ENCODE peak calls at places on chromosomes 6 and 20, in seven cellular contexts. One of them, this sample, is unnamed.

GRCh38 chr6:48889429-48889828 is 573.6 kb downstream of the MMUT start:
- DNase-seq in trophoblast cell: no peak
- DNase-seq in H9: no peak
- DNase-seq in neuronal stem cell: no peak
- DNase-seq in IMR-90: no peak
- DNase-seq in mesendoderm: no peak
- DNase-seq in H1: no peak
- DNase-seq in this sample: no peak

GRCh38 chr6:149236584-149236983 is 80.9 kb upstream of the TAB2 start:
- DNase-seq in H9: no peak
- DNase-seq in IMR-90: no peak
- DNase-seq in trophoblast cell: no peak
- DNase-seq in H1: no peak
- DNase-seq in neuronal stem cell: no peak
- DNase-seq in mesendoderm: no peak
- DNase-seq in this sample: no peak

GRCh38 chr6:40461643-40462042 is 125.5 kb downstream of the LRFN2 start:
- DNase-seq in IMR-90: no peak
- DNase-seq in H9: no peak
- DNase-seq in mesendoderm: no peak
- DNase-seq in trophoblast cell: no peak
- DNase-seq in H1: no peak
- DNase-seq in neuronal stem cell: no peak
- DNase-seq in this sample: no peak

GRCh38 chr20:57379263-57379647 is 11.9 kb upstream of the RBM38 start:
- DNase-seq in IMR-90: no peak
- DNase-seq in H1: no peak
- DNase-seq in trophoblast cell: no peak
- DNase-seq in H9: no peak
- DNase-seq in neuronal stem cell: no peak
- DNase-seq in mesendoderm: no peak
- DNase-seq in this sample: no peak

GRCh38 chr6:122008105-122009100 is 391.0 kb upstream of the HSF2 start:
- DNase-seq in H1: no peak
- DNase-seq in neuronal stem cell: peak; percentile 8
- DNase-seq in mesendoderm: peak; percentile 92
- DNase-seq in H9: no peak
- DNase-seq in IMR-90: peak; percentile 42
- DNase-seq in trophoblast cell: no peak
- DNase-seq in this sample: no peak

GRCh38 chr6:90938116-90938515 is 351.2 kb upstream of the MAP3K7 start:
- DNase-seq in trophoblast cell: peak; percentile 7
- DNase-seq in H1: no peak
- DNase-seq in mesendoderm: no peak
- DNase-seq in IMR-90: no peak
- DNase-seq in H9: no peak
- DNase-seq in neuronal stem cell: no peak
- DNase-seq in this sample: peak; percentile 3

GRCh38 chr20:32470025-32470861 is 112.1 kb downstream of the ASXL1 start:
- DNase-seq in trophoblast cell: no peak
- DNase-seq in H9: peak; percentile 85
- DNase-seq in H1: no peak
- DNase-seq in mesendoderm: peak; percentile 93
- DNase-seq in neuronal stem cell: no peak
- DNase-seq in IMR-90: peak; percentile 70
- DNase-seq in this sample: peak; percentile 96

GRCh38 chr6:11848852-11849731 is 70.5 kb upstream of the ADTRP start:
- DNase-seq in IMR-90: peak; percentile 42
- DNase-seq in H9: no peak
- DNase-seq in mesendoderm: no peak
- DNase-seq in trophoblast cell: no peak
- DNase-seq in neuronal stem cell: no peak
- DNase-seq in H1: no peak
- DNase-seq in this sample: no peak

GRCh38 chr6:27584326-27584725 is 111.4 kb upstream of the ZNF184 start:
- DNase-seq in H9: no peak
- DNase-seq in trophoblast cell: no peak
- DNase-seq in mesendoderm: no peak
- DNase-seq in neuronal stem cell: no peak
- DNase-seq in H1: no peak
- DNase-seq in IMR-90: no peak
- DNase-seq in this sample: no peak

GRCh38 chr6:46541556-46541955 is 50.3 kb upstream of the RCAN2 start:
- DNase-seq in trophoblast cell: no peak
- DNase-seq in H9: no peak
- DNase-seq in H1: no peak
- DNase-seq in mesendoderm: no peak
- DNase-seq in neuronal stem cell: no peak
- DNase-seq in IMR-90: no peak
- DNase-seq in this sample: no peak

DNA sequence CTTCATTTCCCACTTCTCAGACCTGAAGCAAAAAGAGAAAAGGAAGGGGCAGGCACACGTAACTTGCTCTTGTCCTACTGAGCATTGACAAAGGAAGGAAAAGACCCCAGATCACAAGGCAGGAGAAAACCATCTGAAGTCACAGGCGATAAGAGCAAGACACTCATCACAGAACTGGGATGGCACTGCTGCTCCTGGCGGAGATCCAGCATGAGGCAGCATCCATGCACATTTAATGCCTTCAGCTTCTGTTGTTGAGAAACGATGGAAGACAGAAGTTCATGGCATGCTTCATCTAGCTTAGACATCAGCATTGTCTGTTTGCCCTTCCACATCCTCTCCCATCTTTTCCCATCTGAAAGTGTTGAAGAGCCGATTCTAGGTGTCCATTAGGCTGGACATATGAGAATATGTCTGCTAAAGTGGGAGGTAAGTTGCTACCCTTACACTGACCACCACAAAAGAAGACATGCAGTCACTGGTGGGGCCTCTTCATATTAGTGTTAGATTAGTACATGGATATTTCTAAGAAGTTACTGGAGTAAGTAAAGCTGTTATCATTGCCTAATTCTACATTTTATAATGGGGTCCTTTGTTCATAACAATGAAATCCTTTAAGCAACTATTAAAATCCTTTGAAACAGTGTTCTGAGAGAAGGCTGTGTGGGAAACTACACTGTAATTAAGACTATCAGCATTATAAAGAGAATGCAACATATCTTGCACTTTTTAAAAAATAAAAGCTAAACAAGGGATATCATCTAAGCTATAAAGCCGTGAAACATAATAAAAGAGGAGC is 618.5 kb downstream of the C6orf118 start:
- DNase-seq in mesendoderm: no peak
- DNase-seq in neuronal stem cell: no peak
- DNase-seq in IMR-90: no peak
- DNase-seq in H9: no peak
- DNase-seq in H1: no peak
- DNase-seq in trophoblast cell: no peak
- DNase-seq in this sample: no peak
- H2BK120ac ChIP-seq in mesendoderm: no peak overlapping the region
- H2BK120ac ChIP-seq in neuronal stem cell: no peak overlapping the region
- H2BK120ac ChIP-seq in IMR-90: no peak overlapping the region
- H2BK120ac ChIP-seq in H9: no peak overlapping the region
- H2BK120ac ChIP-seq in H1: no peak overlapping the region
- H2BK120ac ChIP-seq in trophoblast cell: no peak overlapping the region
- H2BK120ac ChIP-seq in this sample: no peak overlapping the region

DNA sequence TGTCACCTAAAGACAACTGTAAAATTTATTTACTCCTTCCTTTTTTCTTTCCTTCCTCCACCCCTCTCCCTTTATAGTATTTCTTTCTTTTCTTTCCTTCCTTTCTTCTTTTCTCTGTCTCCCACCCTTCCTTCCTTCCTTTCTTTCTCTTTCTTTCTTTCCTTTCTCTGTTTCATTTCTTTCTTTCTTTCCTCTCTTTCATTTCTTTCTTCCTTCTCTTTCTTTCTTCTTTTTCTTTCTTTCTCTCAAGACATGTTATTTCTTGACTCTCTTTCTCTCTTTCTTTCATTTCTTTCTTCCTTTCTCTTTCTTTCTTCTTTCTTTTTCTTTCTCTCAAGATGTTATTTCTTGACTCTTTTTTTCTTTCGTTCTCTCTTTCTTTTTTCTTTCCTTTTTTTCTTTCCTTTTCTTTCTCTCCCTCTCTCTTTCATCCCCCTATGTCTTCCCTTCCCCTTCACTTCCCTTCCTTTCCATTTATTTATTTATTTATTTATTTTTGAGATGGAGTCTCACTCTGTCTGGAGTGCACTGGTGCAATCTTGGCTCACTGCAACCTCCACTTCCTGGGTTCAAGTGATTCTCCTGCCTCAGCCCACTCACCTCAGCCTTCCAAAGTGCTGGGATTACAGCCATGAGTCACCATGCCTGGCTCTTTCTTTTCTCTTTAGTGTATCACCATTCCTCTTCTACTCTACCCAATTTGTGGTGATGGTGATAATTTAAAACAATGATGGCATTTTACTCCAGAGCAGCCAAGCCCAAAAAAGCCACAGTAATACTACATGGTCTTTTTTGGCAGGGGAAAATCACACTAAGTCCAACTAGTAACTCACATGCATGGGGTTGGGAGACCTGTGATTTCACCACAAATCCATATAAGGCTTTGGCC is 188.2 kb downstream of the ADGRG6 start:
- DNase-seq in trophoblast cell: no peak
- DNase-seq in mesendoderm: no peak
- DNase-seq in neuronal stem cell: no peak
- DNase-seq in IMR-90: no peak
- DNase-seq in H1: no peak
- DNase-seq in H9: no peak
- DNase-seq in this sample: no peak
- H2BK120ac ChIP-seq in trophoblast cell: no peak overlapping the region
- H2BK120ac ChIP-seq in mesendoderm: no peak overlapping the region
- H2BK120ac ChIP-seq in neuronal stem cell: no peak overlapping the region
- H2BK120ac ChIP-seq in IMR-90: no peak overlapping the region
- H2BK120ac ChIP-seq in H1: no peak overlapping the region
- H2BK120ac ChIP-seq in H9: no peak overlapping the region
- H2BK120ac ChIP-seq in this sample: no peak overlapping the region

GRCh38 chr6:89842228-89842627 is 12.5 kb downstream of the CASP8AP2 start:
- DNase-seq in trophoblast cell: no peak
- DNase-seq in H1: no peak
- DNase-seq in mesendoderm: no peak
- DNase-seq in IMR-90: peak; percentile 42
- DNase-seq in neuronal stem cell: no peak
- DNase-seq in H9: no peak
- DNase-seq in this sample: peak; percentile 45
- H2BK120ac ChIP-seq in trophoblast cell: no peak overlapping the region
- H2BK120ac ChIP-seq in H1: no peak overlapping the region
- H2BK120ac ChIP-seq in mesendoderm: no peak overlapping the region
- H2BK120ac ChIP-seq in IMR-90: no peak overlapping the region
- H2BK120ac ChIP-seq in neuronal stem cell: no peak overlapping the region
- H2BK120ac ChIP-seq in H9: no peak overlapping the region
- H2BK120ac ChIP-seq in this sample: no peak overlapping the region

GRCh38 chr6:131063028-131063763 is at the start of gene EPB41L2:
- DNase-seq in neuronal stem cell: peak; percentile 90
- DNase-seq in H9: peak; percentile 92
- DNase-seq in IMR-90: peak; percentile 86
- DNase-seq in trophoblast cell: peak; percentile 90
- DNase-seq in H1: peak; percentile 69
- DNase-seq in mesendoderm: peak; percentile 95
- DNase-seq in this sample: peak; percentile 91

GRCh38 chr6:131061041-131061770 is 1.8 kb downstream of the EPB41L2 start:
- DNase-seq in H1: no peak
- DNase-seq in H9: no peak
- DNase-seq in mesendoderm: peak; percentile 76
- DNase-seq in neuronal stem cell: peak; percentile 9
- DNase-seq in IMR-90: peak; percentile 67
- DNase-seq in trophoblast cell: no peak
- DNase-seq in this sample: peak; percentile 53

GRCh38 chr6:131063764-131064272 is 773 bp upstream of the EPB41L2 start:
- DNase-seq in H9: no peak
- DNase-seq in H1: no peak
- DNase-seq in IMR-90: no peak
- DNase-seq in neuronal stem cell: no peak
- DNase-seq in trophoblast cell: no peak
- DNase-seq in mesendoderm: no peak
- DNase-seq in this sample: no peak

GRCh38 chr6:131061771-131062160 is 1.3 kb downstream of the EPB41L2 start:
- DNase-seq in mesendoderm: no peak
- DNase-seq in trophoblast cell: no peak
- DNase-seq in IMR-90: no peak
- DNase-seq in H1: no peak
- DNase-seq in H9: no peak
- DNase-seq in neuronal stem cell: no peak
- DNase-seq in this sample: peak; percentile 33

GRCh38 chr6:131062245-131063027 is 609 bp downstream of the EPB41L2 start:
- DNase-seq in mesendoderm: peak; percentile 62
- DNase-seq in H1: no peak
- DNase-seq in neuronal stem cell: peak; percentile 18
- DNase-seq in IMR-90: no peak
- DNase-seq in H9: peak; percentile 32
- DNase-seq in trophoblast cell: peak; percentile 1
- DNase-seq in this sample: peak; percentile 40
- H2BK120ac ChIP-seq in mesendoderm: peak overlapping the region; percentile 88
- H2BK120ac ChIP-seq in H1: no peak overlapping the region
- H2BK120ac ChIP-seq in neuronal stem cell: no peak overlapping the region
- H2BK120ac ChIP-seq in IMR-90: peak overlapping the region; percentile 41
- H2BK120ac ChIP-seq in H9: no peak overlapping the region
- H2BK120ac ChIP-seq in trophoblast cell: peak overlapping the region; percentile 81
- H2BK120ac ChIP-seq in this sample: peak overlapping the region; percentile 77

DNA sequence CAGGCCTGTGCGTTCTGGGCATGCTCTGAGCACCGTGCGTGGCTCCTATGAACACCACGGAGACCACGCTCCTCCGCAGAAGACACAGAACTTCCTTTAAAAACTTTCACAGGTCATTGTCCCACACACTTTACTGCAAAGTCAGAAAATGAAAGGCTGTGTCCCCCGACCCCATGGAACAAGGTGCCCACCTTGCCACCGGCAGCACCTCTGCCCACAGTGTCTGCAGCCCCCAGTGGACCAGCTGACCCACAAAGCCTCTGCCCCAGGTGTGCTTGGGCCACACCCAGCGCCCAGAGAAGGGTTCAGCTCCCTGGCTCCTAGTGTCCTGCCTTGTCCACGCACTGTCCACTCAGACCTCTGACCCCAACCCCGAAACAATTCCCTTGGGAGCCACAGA is 8.7 kb downstream of the TAF4 start:
- DNase-seq in neuronal stem cell: no peak
- DNase-seq in IMR-90: no peak
- DNase-seq in mesendoderm: no peak
- DNase-seq in H9: no peak
- DNase-seq in trophoblast cell: no peak
- DNase-seq in H1: no peak
- DNase-seq in this sample: no peak
- H2BK120ac ChIP-seq in neuronal stem cell: no peak overlapping the region
- H2BK120ac ChIP-seq in IMR-90: no peak overlapping the region
- H2BK120ac ChIP-seq in mesendoderm: no peak overlapping the region
- H2BK120ac ChIP-seq in H9: no peak overlapping the region
- H2BK120ac ChIP-seq in trophoblast cell: no peak overlapping the region
- H2BK120ac ChIP-seq in H1: no peak overlapping the region
- H2BK120ac ChIP-seq in this sample: no peak overlapping the region